ENCODE peak calls at places on chromosome 20, in ten cellular contexts. L is uterus, E is GM23338, M is suprapubic skin, B is pancreas, R is upper lobe of left lung, J is A549, O is heart left ventricle, Q is heart right ventricle, Z is hepatocyte. U is an unnamed sample.
A peak's percentile ranks its signal among the peaks of the same experiment; 100 is the strongest.

GRCh38 chr20:17315491-17316231 is 88.8 kb downstream of the PCSK2 start:
- DNase-seq in L (no peak), E (peak; percentile 24), M (no peak), B (peak; percentile 44), R (peak; percentile 73), J (no peak), O (no peak), Q (no peak), Z (no peak), U (no peak)

GRCh38 chr20:64086801-64087200 is 2.6 kb upstream of the LKAAEAR1 start:
- DNase-seq in L (no peak), E (no peak), M (no peak), B (no peak), R (no peak), J (no peak), O (no peak), Q (no peak), Z (no peak), U (no peak)

GRCh38 chr20:44410583-44411019 is 55.1 kb downstream of the HNF4A start:
- DNase-seq in L (no peak), E (no peak), M (no peak), B (no peak), R (no peak), J (no peak), O (no peak), Q (no peak), Z (peak; percentile 19), U (no peak)

GRCh38 chr20:38072885-38073284 is 39.3 kb downstream of the RPRD1B start:
- DNase-seq in L (no peak), E (no peak), M (no peak), B (no peak), R (no peak), J (no peak), O (no peak), Q (no peak), Z (no peak), U (no peak)

GRCh38 chr20:44028341-44028715 is 113.7 kb downstream of the TOX2 start:
- DNase-seq in L (no peak), E (no peak), M (no peak), B (no peak), R (no peak), J (no peak), O (no peak), Q (no peak), Z (no peak), U (no peak)

GRCh38 chr20:8331740-8332412 is 199.8 kb downstream of the PLCB1 start:
- DNase-seq in L (peak; percentile 17), E (no peak), M (no peak), B (no peak), R (no peak), J (no peak), O (no peak), Q (no peak), Z (no peak), U (no peak)

GRCh38 chr20:25299801-25300200 is 51.9 kb downstream of the PYGB start:
- DNase-seq in L (no peak), E (no peak), M (no peak), B (peak; percentile 53), R (no peak), J (no peak), O (no peak), Q (no peak), Z (no peak), U (no peak)

GRCh38 chr20:15760217-15760567 is 813.1 kb downstream of the KIF16B start:
- DNase-seq in L (no peak), E (no peak), M (no peak), B (no peak), R (no peak), J (no peak), O (no peak), Q (no peak), Z (peak; percentile 5), U (peak; percentile 8)

GRCh38 chr20:53071833-53072232 is 99.7 kb downstream of the TSHZ2 start:
- DNase-seq in L (no peak), E (no peak), M (no peak), B (no peak), R (no peak), J (no peak), O (no peak), Q (no peak), Z (no peak), U (no peak)

GRCh38 chr20:47773381-47773786 is 11.9 kb downstream of the SULF2 start:
- DNase-seq in L (peak; percentile 38), E (no peak), M (no peak), B (no peak), R (no peak), J (no peak), O (peak; percentile 45), Q (peak; percentile 54), Z (peak; percentile 48), U (no peak)

GRCh38 chr20:5529331-5530142 is 212.8 kb upstream of the PROKR2 start:
- DNase-seq in L (peak; percentile 60), E (peak; percentile 94), M (peak; percentile 92), B (peak; percentile 88), R (peak; percentile 90), J (peak; percentile 87), O (peak; percentile 79), Q (peak; percentile 83), Z (peak; percentile 90), U (peak; percentile 88)

GRCh38 chr20:32484221-32485125 is 100.7 kb downstream of the NOL4L start:
- DNase-seq in L (peak; percentile 60), E (peak; percentile 78), M (no peak), B (peak; percentile 89), R (peak; percentile 90), J (peak; percentile 52), O (no peak), Q (no peak), Z (peak; percentile 77), U (no peak)

GRCh38 chr20:7355056-7355455 is 585.2 kb downstream of the HAO1 start:
- DNase-seq in L (no peak), E (no peak), M (no peak), B (no peak), R (no peak), J (no peak), O (no peak), Q (no peak), Z (no peak), U (no peak)

GRCh38 chr20:11229772-11230171 is 556.0 kb upstream of the JAG1 start:
- DNase-seq in L (peak; percentile 32), E (no peak), M (no peak), B (no peak), R (no peak), J (peak; percentile 66), O (peak; percentile 50), Q (peak; percentile 14), Z (peak; percentile 31), U (peak; percentile 46)

GRCh38 chr20:49715466-49715865 is 1.8 kb upstream of the B4GALT5 start:
- DNase-seq in L (no peak), E (no peak), M (no peak), B (no peak), R (no peak), J (no peak), O (no peak), Q (no peak), Z (no peak), U (no peak)
- H3K4me3 ChIP-seq in L (no peak overlapping the region), E (no peak overlapping the region), M (no peak overlapping the region), B (no peak overlapping the region), R (no peak overlapping the region), J (no peak overlapping the region), O (no peak overlapping the region), Q (no peak overlapping the region), Z (no peak overlapping the region), U (no peak overlapping the region)

DNA sequence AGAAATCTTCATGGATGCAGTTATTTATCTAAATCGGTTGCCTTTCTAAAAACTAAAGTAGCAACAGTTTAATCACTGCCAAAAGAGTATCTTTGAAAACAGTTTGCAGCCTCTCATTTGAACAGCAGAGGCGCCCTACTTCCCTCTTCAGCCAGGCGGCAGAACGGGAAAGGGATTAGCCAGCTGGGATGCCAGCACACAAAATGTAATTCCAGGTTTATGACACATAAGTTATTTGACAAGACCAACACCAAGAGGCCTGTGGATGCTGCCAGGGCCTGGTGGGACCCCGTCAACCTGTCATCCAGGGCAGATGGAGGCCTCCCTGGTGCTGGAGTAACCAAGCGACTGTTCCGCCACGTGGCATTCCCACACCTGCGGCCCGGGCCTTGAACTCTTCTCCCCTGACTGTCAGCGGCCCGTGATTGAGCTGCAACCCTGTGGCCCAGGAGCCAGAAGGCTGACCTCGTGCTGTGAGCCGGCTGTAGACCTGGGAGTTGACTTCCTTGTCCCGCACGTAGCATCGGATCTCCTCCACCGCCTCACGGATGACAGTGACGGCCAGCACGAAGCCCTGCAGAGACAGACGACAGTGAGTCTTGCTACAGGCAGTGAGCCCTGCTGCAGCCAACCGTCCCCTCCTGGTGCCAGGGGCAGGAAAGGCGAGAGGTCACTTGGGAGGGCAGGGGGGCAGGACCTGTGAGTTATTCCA is 55.5 kb downstream of the ATP9A start:
- DNase-seq in L (no peak), E (peak; percentile 81), M (no peak), B (peak; percentile 63), R (peak; percentile 58), J (peak; percentile 66), O (no peak), Q (no peak), Z (peak; percentile 23), U (peak; percentile 22)
- TF ChIP-seq CTCF in L (no peak), E (peak; percentile 66), M (no peak), B (peak; percentile 25), R (no peak), J (peak; percentile 50), O (no peak), Q (no peak), Z (peak; percentile 23), U (peak; percentile 78)

DNA sequence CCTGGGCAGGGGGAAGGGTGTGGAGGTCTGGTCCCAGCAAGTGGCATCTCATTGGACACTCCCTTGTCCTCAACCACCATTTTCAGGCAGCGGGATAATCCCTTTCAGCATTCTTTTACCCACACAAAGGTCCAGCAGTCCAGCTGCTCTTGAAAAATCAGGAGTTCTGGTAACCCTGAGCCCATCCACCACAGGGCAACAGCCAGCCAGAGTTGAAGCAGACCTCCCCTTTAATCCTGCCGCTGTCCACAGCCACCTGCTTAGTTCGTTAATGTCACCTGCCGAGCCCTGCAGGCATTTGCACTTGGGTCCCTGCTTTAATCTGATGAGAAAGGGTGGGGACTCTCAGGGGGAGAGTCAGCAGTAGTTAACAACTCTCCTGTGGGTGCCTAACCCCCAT is 11.1 kb downstream of the TMEM74B start:
- DNase-seq in L (no peak), E (no peak), M (no peak), B (no peak), R (no peak), J (no peak), O (no peak), Q (no peak), Z (no peak), U (no peak)
- H3K4me1 ChIP-seq in L (no peaks in the 10 kb centered on the region), E (no peaks in the 10 kb centered on the region), M (no peaks in the 10 kb centered on the region), B (no peaks in the 10 kb centered on the region), R (no peaks in the 10 kb centered on the region), J (peaks cover 6% of the 10 kb centered on the region), O (no peaks in the 10 kb centered on the region), Q (no peaks in the 10 kb centered on the region), Z (no peaks in the 10 kb centered on the region), U (no peaks in the 10 kb centered on the region)

DNA sequence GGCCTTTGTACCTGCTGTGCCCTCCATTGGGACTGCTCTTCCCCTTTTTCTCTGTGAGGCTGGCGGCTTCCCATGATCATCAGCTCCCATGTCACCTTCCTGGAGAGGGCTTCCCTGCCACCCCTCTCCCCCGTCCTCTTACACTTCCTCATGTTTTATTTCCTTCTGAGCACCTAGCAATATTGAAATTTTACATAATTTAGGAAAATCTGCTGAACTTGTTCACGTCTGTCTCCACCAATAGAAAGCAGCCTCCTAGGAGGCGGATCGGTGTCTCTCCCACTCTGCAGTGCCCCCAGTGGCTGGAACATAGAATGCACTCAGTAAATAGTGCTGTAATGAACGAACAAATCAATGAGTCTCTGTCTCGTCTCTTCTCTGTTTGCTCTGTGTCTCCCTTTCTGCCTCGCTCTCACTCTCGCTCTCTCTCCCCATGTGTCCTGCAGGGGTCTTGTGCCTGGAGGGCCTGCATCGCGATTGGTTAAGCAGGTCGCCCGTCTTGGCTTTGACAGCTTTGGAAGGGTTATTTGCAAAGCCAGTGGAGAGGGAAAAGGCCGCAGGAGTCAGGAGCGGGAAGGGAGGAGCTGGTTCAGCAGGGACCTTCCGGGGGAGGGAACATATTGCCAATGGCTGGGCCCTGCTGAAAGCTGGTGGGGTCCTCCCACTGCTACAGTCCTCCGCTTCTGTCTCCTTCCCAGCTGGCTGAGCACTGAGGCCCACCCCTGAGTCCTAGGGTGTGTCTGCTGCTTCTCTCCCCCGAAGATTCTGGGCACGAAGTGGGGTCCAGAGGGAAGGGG is 12.1 kb upstream of the OCSTAMP start:
- DNase-seq in L (peak; percentile 63), E (peak; percentile 90), M (peak; percentile 89), B (no peak), R (no peak), J (peak; percentile 50), O (peak; percentile 62), Q (peak; percentile 33), Z (peak; percentile 78), U (peak; percentile 76)
- H3K4me3 ChIP-seq in L (peak overlapping the region; percentile 29), E (peak overlapping the region; percentile 46), M (peak overlapping the region; percentile 40), B (no peak overlapping the region), R (peak overlapping the region; percentile 42), J (peak overlapping the region; percentile 7), O (peak overlapping the region; percentile 22), Q (peak overlapping the region; percentile 44), Z (no peak overlapping the region), U (no peak overlapping the region)